ENCODE peak calls at places on chromosomes 12 and 14, in five cellular contexts. L, S, B, C and A are unnamed samples.

GRCh38 chr14:53354331-53354730 is 201.2 kb upstream of the DDHD1 start:
- DNase-seq in L (no peak), S (no peak), B (no peak), C (no peak), A (no peak)

GRCh38 chr12:64808110-64808509 is 16.3 kb upstream of the TBC1D30 start:
- DNase-seq in L (no peak), S (no peak), B (no peak), C (no peak), A (no peak)

GRCh38 chr14:57266060-57266459 is 2.6 kb downstream of the EXOC5 start:
- DNase-seq in L (no peak), S (no peak), B (no peak), C (no peak), A (peak; percentile 36)

GRCh38 chr12:49983892-49984291 is 11.1 kb downstream of the AQP6 start:
- DNase-seq in L (peak; percentile 72), S (no peak), B (no peak), C (no peak), A (peak; percentile 89)

GRCh38 chr14:34722723-34723545 is 8.5 kb upstream of the CFL2 start:
- DNase-seq in L (peak; percentile 55), S (peak; percentile 35), B (no peak), C (peak; percentile 48), A (peak; percentile 73)

GRCh38 chr14:74251546-74252030 is 12.3 kb downstream of the VSX2 start:
- DNase-seq in L (peak; percentile 59), S (peak; percentile 58), B (peak; percentile 82), C (peak; percentile 74), A (peak; percentile 82)

GRCh38 chr12:111174283-111175108 is 194.4 kb downstream of the PHETA1 start:
- DNase-seq in L (peak; percentile 73), S (no peak), B (no peak), C (no peak), A (no peak)

GRCh38 chr14:92531151-92531873 is 17.7 kb downstream of the RIN3 start:
- DNase-seq in L (no peak), S (no peak), B (peak; percentile 77), C (no peak), A (no peak)

GRCh38 chr12:58372298-58372697 is 430.9 kb downstream of the ATP23 start:
- DNase-seq in L (no peak), S (no peak), B (no peak), C (no peak), A (no peak)

GRCh38 chr12:77189463-77189862 is 124.1 kb upstream of the E2F7 start:
- DNase-seq in L (peak; percentile 19), S (no peak), B (no peak), C (no peak), A (peak; percentile 39)

GRCh38 chr12:17950898-17951297 is 139.1 kb downstream of the RERGL start:
- DNase-seq in L (no peak), S (no peak), B (no peak), C (no peak), A (no peak)

GRCh38 chr12:119181202-119181601 is 2.5 kb downstream of the HSPB8 start:
- DNase-seq in L (no peak), S (no peak), B (no peak), C (no peak), A (no peak)
- H3K4me3 ChIP-seq in L (no peak overlapping the region), S (peak overlapping the region; percentile 46), B (peak overlapping the region; percentile 77), C (peak overlapping the region; percentile 49), A (peak overlapping the region; percentile 67)

GRCh38 chr12:63098851-63099250 is 52.1 kb downstream of the AVPR1A start:
- DNase-seq in L (no peak), S (no peak), B (no peak), C (no peak), A (no peak)

GRCh38 chr12:63103489-63104131 is 47.4 kb downstream of the AVPR1A start:
- DNase-seq in L (peak; percentile 29), S (no peak), B (no peak), C (no peak), A (peak; percentile 44)
- TF ChIP-seq CTCF in L (peak; percentile 59), S (peak; percentile 24), B (peak; percentile 82), C (peak; percentile 39), A (peak; percentile 76)

GRCh38 chr14:89723930-89724915 is 230.3 kb downstream of the EFCAB11 start:
- DNase-seq in L (no peak), S (no peak), B (no peak), C (no peak), A (no peak)
- H3K4me3 ChIP-seq in L (no peak overlapping the region), S (no peak overlapping the region), B (no peak overlapping the region), C (no peak overlapping the region), A (no peak overlapping the region)

GRCh38 chr12:106205208-106206069 is 42.4 kb downstream of the CKAP4 start:
- DNase-seq in L (peak; percentile 18), S (no peak), B (no peak), C (peak; percentile 32), A (no peak)
- TF ChIP-seq CTCF in L (peak; percentile 35), S (no peak), B (no peak), C (no peak), A (no peak)

GRCh38 chr14:95085321-95085720 is 72.0 kb downstream of the DICER1 start:
- DNase-seq in L (no peak), S (no peak), B (no peak), C (no peak), A (no peak)
- H3K4me3 ChIP-seq in L (no peak overlapping the region), S (no peak overlapping the region), B (no peak overlapping the region), C (no peak overlapping the region), A (no peak overlapping the region)

DNA sequence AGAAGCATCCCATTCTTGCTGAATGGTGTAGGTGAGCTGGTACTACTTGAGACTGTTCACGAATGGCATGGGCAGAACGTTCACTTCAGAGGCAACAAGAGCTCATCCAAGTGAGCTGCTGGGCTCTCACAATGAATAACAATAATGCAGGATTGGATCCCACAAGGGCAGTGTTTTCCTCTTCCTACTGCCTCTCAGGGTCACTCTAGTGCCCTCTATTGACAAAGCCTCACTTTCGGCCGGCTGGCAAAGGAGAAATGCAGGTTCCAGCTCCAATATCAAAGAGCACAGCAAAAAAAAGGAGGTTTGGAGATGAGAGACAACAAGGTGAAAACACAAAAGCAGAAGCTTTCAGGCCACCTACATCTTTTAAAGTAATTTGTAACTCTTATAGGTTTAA is 74.6 kb upstream of the MYF6 start:
- DNase-seq in L (peak; percentile 26), S (no peak), B (no peak), C (peak; percentile 8), A (no peak)
- TF ChIP-seq CTCF in L (peak; percentile 49), S (no peak), B (peak; percentile 21), C (no peak), A (peak; percentile 23)